ENCODE peak calls at places on chromosomes 4 and X, in nine cellular contexts. E, P, J, H, C, Z, M, I and U are unnamed samples.

GRCh38 chr4:74675673-74676279 is 118.5 kb downstream of the BTC start:
- DNase-seq in M (peak), E (no peak), C (peak), Z (no peak), H (no peak), I (peak), J (peak), P (peak), U (no peak)

GRCh38 chr4:169229571-169230028 is 41.2 kb downstream of the SH3RF1 start:
- DNase-seq in M (no peak), E (no peak), J (peak), Z (no peak), C (peak), P (peak), H (peak), I (peak), U (no peak)

GRCh38 chr4:168019019-168019651 is 73.2 kb upstream of the ANXA10 start:
- DNase-seq in P (no peak), M (no peak), E (no peak), I (no peak), C (peak), J (no peak), H (no peak), Z (no peak), U (no peak)

GRCh38 chr4:115325836-115326235 is 212.4 kb upstream of the NDST4 start:
- DNase-seq in M (no peak), H (no peak), J (no peak), P (no peak), I (no peak), C (no peak), E (no peak), Z (no peak), U (no peak)

GRCh38 chr4:177051473-177052060 is 258.1 kb upstream of the NEIL3 start:
- DNase-seq in Z (no peak), C (peak), I (peak), M (peak), H (no peak), J (no peak), E (no peak), P (peak), U (no peak)

GRCh38 chrX:152900937-152901445 is 3.1 kb downstream of the ZNF185 start:
- DNase-seq in H (no peak), J (no peak), P (no peak), I (no peak), M (no peak), E (no peak), Z (no peak), C (no peak), U (no peak)

GRCh38 chr4:48635310-48635709 is 144.8 kb downstream of the FRYL start:
- DNase-seq in Z (no peak), P (peak), C (peak), M (no peak), H (no peak), E (no peak), J (peak), I (no peak), U (no peak)

GRCh38 chr4:79575709-79576479 is 167.9 kb upstream of the GK2 start:
- DNase-seq in J (no peak), C (no peak), P (no peak), E (no peak), H (no peak), I (no peak), Z (no peak), M (no peak), U (no peak)

GRCh38 chrX:119015407-119016242 is 41.2 kb downstream of the LONRF3 start:
- DNase-seq in Z (no peak), H (peak), P (peak), E (peak), I (peak), C (peak), M (no peak), J (peak), U (peak)

GRCh38 chr4:182967403-182967802 is 50.2 kb upstream of the DCTD start:
- DNase-seq in C (no peak), J (no peak), H (no peak), P (no peak), E (no peak), I (no peak), M (no peak), Z (no peak), U (no peak)

GRCh38 chrX:26557691-26558321 is 341.8 kb downstream of the MAGEB5 start:
- DNase-seq in P (no peak), E (no peak), M (no peak), I (no peak), J (no peak), C (no peak), H (no peak), Z (no peak), U (no peak)

GRCh38 chr4:112213850-112214249 is 17.7 kb upstream of the AP1AR start:
- DNase-seq in I (no peak), P (no peak), E (no peak), Z (no peak), H (no peak), J (peak), M (no peak), C (peak), U (no peak)

GRCh38 chr4:72446353-72447055 is 122.5 kb downstream of the ADAMTS3 start:
- DNase-seq in C (no peak), J (peak), I (no peak), H (no peak), P (no peak), Z (no peak), E (no peak), M (no peak), U (no peak)

GRCh38 chr4:119238068-119238722 is 25.7 kb downstream of the USP53 start:
- DNase-seq in J (no peak), P (no peak), Z (no peak), E (no peak), C (peak), H (no peak), I (no peak), M (no peak), U (no peak)

GRCh38 chr4:41360911-41361830 is 104.4 kb downstream of the UCHL1 start:
- DNase-seq in C (no peak), P (no peak), Z (no peak), I (peak), M (peak), E (peak), H (peak), J (no peak), U (no peak)

GRCh38 chr4:151690164-151690856 is 70.5 kb downstream of the GATB start:
- DNase-seq in J (peak), M (no peak), I (no peak), H (no peak), E (no peak), P (no peak), Z (no peak), C (peak), U (no peak)

GRCh38 chr4:159926871-159927270 is 824.0 kb downstream of the RAPGEF2 start:
- DNase-seq in C (no peak), H (no peak), Z (no peak), M (no peak), P (peak), I (no peak), E (no peak), J (no peak), U (no peak)

GRCh38 chr4:152485726-152486276 is 50.1 kb downstream of the FBXW7 start:
- DNase-seq in J (peak), Z (no peak), I (peak), P (no peak), E (no peak), M (no peak), H (no peak), C (peak), U (no peak)

GRCh38 chrX:97315939-97316338 is 432.2 kb downstream of the RPA4 start:
- DNase-seq in H (no peak), E (no peak), C (no peak), Z (no peak), P (no peak), M (peak), J (no peak), I (no peak), U (no peak)

GRCh38 chr4:164997941-164998340 is 20.5 kb upstream of the TRIM61 start:
- DNase-seq in E (no peak), I (no peak), Z (no peak), M (no peak), P (no peak), H (no peak), J (no peak), C (no peak), U (no peak)

DNA sequence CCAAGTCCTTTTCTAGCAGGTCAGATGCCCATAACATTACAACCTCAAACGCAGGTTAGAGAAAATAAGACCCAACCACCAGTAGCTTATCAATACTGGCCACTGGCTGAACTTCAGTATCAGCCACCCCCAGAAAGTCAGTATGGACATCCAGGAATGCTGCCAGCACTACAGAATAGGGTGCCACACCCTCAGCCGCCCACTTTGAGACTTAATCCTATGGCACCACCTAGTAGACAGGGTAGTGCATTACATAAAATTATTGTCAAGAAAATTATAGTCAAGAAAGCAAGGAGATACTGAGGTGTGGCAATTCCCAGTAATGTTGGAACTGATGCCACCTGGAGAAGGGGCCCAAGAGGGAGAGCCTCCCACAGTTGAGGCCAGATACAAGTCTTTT is 19.9 kb upstream of the TRIM61 start:
- DNase-seq in C (no peak), P (peak), J (no peak), Z (no peak), H (no peak), I (peak), M (no peak), E (no peak), U (no peak)
- TF ChIP-seq CTCF in C (peak), P (peak), J (peak), Z (no peak), H (no peak), I (peak), M (no peak), E (no peak), U (no peak)

GRCh38 chr4:13248621-13249298 is 235.4 kb downstream of the RAB28 start:
- DNase-seq in H (no peak), J (peak), C (peak), I (no peak), E (no peak), M (peak), Z (no peak), P (peak), U (no peak)
- TF ChIP-seq CTCF in H (no peak), J (peak), C (no peak), I (no peak), E (peak), M (peak), Z (no peak), P (peak), U (no peak)

GRCh38 chr4:84238247-84239090 is 260.6 kb downstream of the NKX6-1 start:
- DNase-seq in H (no peak), C (peak), E (no peak), J (peak), P (no peak), I (no peak), Z (no peak), M (no peak), U (no peak)
- TF ChIP-seq CTCF in H (no peak), C (no peak), E (no peak), J (peak), P (peak), I (no peak), Z (peak), M (no peak), U (no peak)

GRCh38 chr4:150348079-150348478 is 233.9 kb upstream of the MAB21L2 start:
- DNase-seq in M (no peak), C (peak), Z (no peak), I (no peak), E (no peak), J (peak), H (no peak), P (peak), U (no peak)
- TF ChIP-seq CTCF in M (no peak), C (no peak), Z (no peak), I (no peak), E (no peak), J (no peak), H (no peak), P (no peak), U (no peak)

GRCh38 chr4:106261980-106262379 is 54.0 kb downstream of the TBCK start:
- DNase-seq in C (no peak), I (no peak), J (no peak), P (no peak), E (no peak), M (no peak), Z (no peak), H (no peak), U (no peak)

GRCh38 chr4:106264331-106264728 is 51.7 kb downstream of the TBCK start:
- DNase-seq in M (no peak), I (no peak), H (no peak), C (peak), E (no peak), P (no peak), Z (no peak), J (no peak), U (no peak)

GRCh38 chr4:106268731-106269272 is 47.2 kb downstream of the TBCK start:
- DNase-seq in P (no peak), I (no peak), E (no peak), Z (no peak), C (no peak), J (peak), H (no peak), M (no peak), U (no peak)

GRCh38 chr4:106263594-106264330 is 52.2 kb downstream of the TBCK start:
- DNase-seq in E (no peak), P (no peak), H (no peak), J (no peak), M (no peak), C (no peak), I (no peak), Z (no peak), U (no peak)

DNA sequence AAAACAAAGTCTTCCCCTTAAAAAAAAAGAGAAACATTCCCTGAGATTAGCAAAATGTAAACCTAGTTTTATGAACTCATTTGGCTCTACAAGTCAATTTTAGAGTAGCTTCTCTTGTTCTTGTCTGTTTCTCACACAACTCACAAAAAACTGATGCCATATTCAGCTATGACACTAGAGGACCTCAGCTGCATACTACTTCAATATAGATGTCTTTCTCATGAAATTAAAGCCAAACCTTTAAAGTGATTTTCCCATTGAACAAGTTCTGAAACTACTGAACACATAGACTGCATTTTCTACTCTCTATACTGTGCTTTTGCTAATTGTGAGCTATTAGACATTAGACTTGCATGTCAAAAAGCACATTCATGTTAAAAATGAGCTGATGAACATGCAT is 49.8 kb downstream of the TBCK start:
- DNase-seq in H (no peak), P (peak), J (peak), I (no peak), C (peak), E (no peak), M (no peak), Z (no peak), U (no peak)
- TF ChIP-seq CTCF in H (no peak), P (peak), J (peak), I (no peak), C (peak), E (peak), M (no peak), Z (peak), U (no peak)

GRCh38 chr4:2330119-2331042 is 68.5 kb upstream of the MXD4 start:
- DNase-seq in H (no peak), E (no peak), C (peak), J (peak), Z (no peak), M (no peak), I (peak), P (peak), U (no peak)
- TF ChIP-seq CTCF in H (no peak), E (no peak), C (peak), J (peak), Z (no peak), M (no peak), I (no peak), P (no peak), U (no peak)

DNA sequence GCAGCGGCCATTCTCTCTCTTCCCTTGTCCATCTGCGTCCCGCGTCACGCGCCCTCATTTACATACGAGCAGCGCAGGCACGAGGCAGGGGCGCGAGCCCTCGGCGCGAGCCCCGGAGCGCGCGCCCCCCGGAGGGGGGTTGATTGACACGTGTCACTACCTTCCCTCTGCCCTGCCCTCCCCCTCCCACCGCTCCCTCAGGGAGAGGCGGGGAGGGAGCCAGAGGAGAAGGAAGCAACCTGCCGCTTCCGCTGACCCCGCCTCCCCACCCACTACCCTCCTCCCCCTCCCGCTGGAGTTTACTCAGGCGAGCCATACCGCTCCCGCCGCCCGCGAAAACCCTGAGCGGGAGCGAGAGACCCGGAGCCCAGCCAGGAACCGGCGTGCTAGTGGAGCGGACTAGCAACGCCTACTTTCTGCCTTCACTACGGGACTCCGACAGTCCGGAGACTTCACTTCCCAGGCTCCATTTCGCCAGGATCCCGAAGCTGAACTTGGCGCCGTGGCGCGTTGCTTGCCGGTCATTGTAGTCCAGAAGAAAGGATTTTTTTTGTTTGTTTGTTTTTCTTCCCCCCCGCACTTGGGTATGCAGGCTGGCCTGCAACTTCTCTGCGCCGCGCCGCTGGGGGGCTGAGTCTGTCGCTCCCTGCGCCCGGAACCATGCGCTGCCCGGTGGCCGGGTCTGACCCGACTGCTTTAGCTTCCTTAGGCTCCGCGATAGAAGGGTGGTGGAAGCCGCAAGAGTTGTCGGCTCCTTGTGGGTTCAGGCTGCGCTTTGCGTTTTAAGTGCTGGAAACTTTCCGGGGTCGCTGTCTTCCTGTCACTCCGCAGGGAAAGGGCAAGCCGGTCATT is at the start of gene LCORL:
- DNase-seq in C (peak), P (peak), J (peak), E (peak), I (peak), M (peak), Z (peak), H (peak), U (peak)
- TF ChIP-seq CTCF in C (no peak), P (no peak), J (no peak), E (peak), I (no peak), M (no peak), Z (no peak), H (peak), U (no peak)